ENCODE peak calls at places on chromosomes 7 and 10, in four cellular contexts. V is adrenal gland, R is kidney epithelial cell, M is fibroblast of lung. D is an unnamed sample.
A peak's percentile ranks its signal among the peaks of the same experiment; 100 is the strongest.

GRCh38 chr7:42790196-42790595 is 121.7 kb downstream of the C7orf25 start:
- DNase-seq in R (no peak), V (no peak), M (peak; percentile 22), D (no peak)

GRCh38 chr10:5692476-5693358 is 8.1 kb downstream of the TASOR2 start:
- DNase-seq in V (peak; percentile 52), M (peak; percentile 50), R (no peak), D (peak; percentile 81)

GRCh38 chr7:23462846-23463245 is 7.4 kb downstream of the IGF2BP3 start:
- DNase-seq in M (peak; percentile 64), R (no peak), V (no peak), D (no peak)

GRCh38 chr7:50101873-50102272 is 8.8 kb upstream of the ZPBP start:
- DNase-seq in R (no peak), V (no peak), M (no peak), D (no peak)

GRCh38 chr7:131293018-131293417 is 34.7 kb upstream of the MKLN1 start:
- DNase-seq in R (no peak), V (no peak), M (peak; percentile 73), D (no peak)

GRCh38 chr10:2866569-2866968 is 200.8 kb upstream of the PFKP start:
- DNase-seq in R (no peak), V (no peak), M (no peak), D (peak; percentile 49)

GRCh38 chr7:17638727-17639126 is 301.6 kb downstream of the SNX13 start:
- DNase-seq in V (no peak), R (no peak), M (peak; percentile 64), D (no peak)

GRCh38 chr10:78672898-78673297 is 395.9 kb upstream of the ZMIZ1 start:
- DNase-seq in M (peak; percentile 77), R (no peak), V (no peak), D (no peak)

GRCh38 chr7:30135271-30135550 is 425 bp downstream of the MTURN start:
- DNase-seq in R (no peak), V (no peak), M (no peak), D (no peak)

GRCh38 chr10:81179805-81180452 is 642.2 kb downstream of the SH2D4B start:
- DNase-seq in M (no peak), R (peak; percentile 7), V (no peak), D (peak; percentile 15)

GRCh38 chr10:113457408-113457807 is 95.4 kb upstream of the HABP2 start:
- DNase-seq in V (no peak), R (no peak), M (no peak), D (no peak)

GRCh38 chr10:47401874-47402645 is 18.0 kb upstream of the ZNF488 start:
- DNase-seq in V (no peak), R (no peak), M (no peak), D (no peak)

GRCh38 chr10:127343831-127344230 is 147.4 kb upstream of the INSYN2A start:
- DNase-seq in R (no peak), V (no peak), M (no peak), D (no peak)

GRCh38 chr10:129042747-129043146 is 424.3 kb upstream of the MGMT start:
- DNase-seq in R (no peak), V (no peak), M (no peak), D (no peak)
- H3K4me3 ChIP-seq in R (no peak overlapping the region), V (no peak overlapping the region), M (no peak overlapping the region), D (no peak overlapping the region)

GRCh38 chr10:125029584-125030242 is 87.8 kb downstream of the ZRANB1 start:
- DNase-seq in V (no peak), M (peak; percentile 76), R (peak; percentile 25), D (no peak)
- H3K27me3 ChIP-seq in V (no peaks in the 10 kb centered on the region), M (no peaks in the 10 kb centered on the region), R (no peaks in the 10 kb centered on the region), D (no peaks in the 10 kb centered on the region)

GRCh38 chr10:70234668-70235447 is 1.6 kb upstream of the PPA1 start:
- DNase-seq in R (no peak), M (peak; percentile 40), V (peak; percentile 75), D (no peak)

GRCh38 chr10:70232155-70232858 is 922 bp downstream of the PPA1 start:
- DNase-seq in R (peak; percentile 44), M (peak; percentile 57), V (peak; percentile 48), D (peak; percentile 54)

GRCh38 chr10:70232859-70233108 is 445 bp downstream of the PPA1 start:
- DNase-seq in V (no peak), M (no peak), R (no peak), D (no peak)

GRCh38 chr10:70233109-70233938 is at the start of gene PPA1:
- DNase-seq in R (no peak), M (peak; percentile 89), V (peak; percentile 98), D (peak; percentile 100)

GRCh38 chr10:70233939-70234300 is 691 bp upstream of the PPA1 start:
- DNase-seq in V (no peak), M (no peak), R (no peak), D (peak; percentile 76)
- H3K4me3 ChIP-seq in V (peak overlapping the region; percentile 61), M (peak overlapping the region; percentile 66), R (peak overlapping the region; percentile 96), D (peak overlapping the region; percentile 84)

DNA sequence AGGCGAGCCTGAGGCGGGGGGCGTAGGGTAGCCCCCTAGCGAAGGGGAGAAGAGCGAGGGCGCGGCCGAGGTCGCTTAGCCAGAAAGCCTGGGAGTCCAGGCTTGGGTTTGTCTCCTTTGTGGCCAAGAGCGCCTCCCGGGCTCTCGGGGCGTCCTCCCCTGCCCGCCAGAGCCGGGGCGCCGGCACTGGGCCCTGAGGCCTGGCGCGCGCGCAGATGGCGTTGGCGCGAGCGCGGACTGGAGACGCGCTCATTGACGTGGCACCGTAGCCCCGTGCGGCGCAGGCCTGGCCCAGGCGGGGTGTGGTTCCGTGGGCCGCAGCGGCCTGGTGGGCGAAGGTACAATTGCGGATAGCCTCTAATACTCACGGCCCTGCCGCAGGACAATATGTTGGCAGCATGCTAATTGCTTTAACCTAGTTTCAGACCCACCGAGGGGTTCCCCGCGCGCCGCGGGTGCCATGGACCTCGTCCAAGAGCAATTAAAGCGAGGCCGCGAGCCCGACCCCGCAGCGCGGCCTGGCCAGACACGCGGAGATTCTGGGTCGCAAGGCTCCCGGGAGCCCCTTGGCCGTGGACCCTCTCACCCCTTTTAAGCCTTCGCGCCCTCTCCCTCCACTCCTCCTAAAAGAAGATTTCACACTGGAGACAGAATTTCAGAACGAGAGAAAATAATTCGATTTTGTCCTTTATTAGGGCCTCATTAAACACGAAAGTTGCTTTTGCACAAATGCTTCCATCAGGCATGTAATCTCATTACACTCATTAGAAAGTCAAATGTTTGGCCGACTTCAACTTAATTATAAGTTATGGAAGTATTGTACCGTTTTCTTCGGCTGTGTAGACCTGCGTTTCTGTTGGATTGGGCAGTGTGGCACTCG is 3.1 kb downstream of the PTF1A start:
- DNase-seq in V (no peak), R (no peak), M (no peak), D (peak; percentile 84)
- H3K27me3 ChIP-seq in V (peaks cover 87% of the 10 kb centered on the region), R (peaks cover 92% of the 10 kb centered on the region), M (peaks cover 36% of the 10 kb centered on the region), D (peaks cover 98% of the 10 kb centered on the region)